ENCODE peak calls at places on chromosomes 7 and 10, in six cellular contexts. T is mucosa of descending colon, J is right lobe of liver, C is neural progenitor cell, U is BJ, W is upper lobe of right lung. O is an unnamed sample. For H3K36me3, the result is how much of the 10 kb centered on the place peaks cover.

GRCh38 chr7:77802557-77803410 is 4.2 kb downstream of the PHTF2 start:
- DNase-seq in J (no peak), U (no peak), T (no peak), C (no peak), W (no peak), O (no peak)

GRCh38 chr7:371119-371778 is 81.3 kb downstream of the FOXL3 start:
- DNase-seq in U (no peak), W (no peak), T (peak), J (peak), C (no peak), O (peak)

GRCh38 chr10:95663496-95663895 is 7.0 kb upstream of the ALDH18A1 start:
- DNase-seq in C (no peak), J (peak), W (no peak), U (no peak), T (no peak), O (no peak)

GRCh38 chr10:71601273-71601672 is 118.3 kb downstream of the C10orf105 start:
- DNase-seq in T (no peak), J (no peak), W (no peak), C (no peak), U (no peak), O (no peak)

GRCh38 chr7:37784015-37784414 is 64.4 kb upstream of the NME8 start:
- DNase-seq in C (no peak), W (no peak), U (no peak), T (no peak), J (no peak), O (no peak)

GRCh38 chr10:91123246-91123645 is 97.2 kb upstream of the PCGF5 start:
- DNase-seq in W (no peak), T (no peak), U (no peak), C (peak), J (no peak), O (no peak)

GRCh38 chr10:104895541-104895940 is 254.5 kb downstream of the SORCS3 start:
- DNase-seq in T (no peak), C (no peak), W (no peak), J (no peak), U (no peak), O (no peak)

GRCh38 chr7:101604331-101604933 is 24.7 kb downstream of the MYL10 start:
- DNase-seq in J (no peak), U (no peak), T (no peak), W (no peak), C (no peak), O (no peak)

GRCh38 chr7:816300-816750 is 16.0 kb upstream of the SUN1 start:
- DNase-seq in T (peak), U (peak), J (peak), W (peak), C (peak), O (peak)

GRCh38 chr10:62082270-62082669 is 180.8 kb downstream of the ARID5B start:
- DNase-seq in C (no peak), W (no peak), T (no peak), J (no peak), U (no peak), O (no peak)

GRCh38 chr10:103543617-103544525 is 50.4 kb downstream of the NEURL1 start:
- DNase-seq in W (peak), J (no peak), T (no peak), U (no peak), C (no peak), O (no peak)

GRCh38 chr10:31359979-31360378 is 41.0 kb downstream of the ZEB1 start:
- DNase-seq in J (no peak), W (no peak), C (no peak), T (no peak), U (no peak), O (no peak)

GRCh38 chr7:20229652-20230500 is 12.7 kb upstream of the MACC1 start:
- DNase-seq in T (no peak), U (peak), J (no peak), W (no peak), C (no peak), O (no peak)

GRCh38 chr10:24683554-24683953 is 40.1 kb downstream of the ARHGAP21 start:
- DNase-seq in T (no peak), C (no peak), J (no peak), U (no peak), W (no peak), O (no peak)

GRCh38 chr7:37352974-37353948 is 95.4 kb downstream of the ELMO1 start:
- DNase-seq in W (no peak), J (no peak), C (peak), T (no peak), U (no peak), O (no peak)

GRCh38 chr7:68888971-68889385 is 709.3 kb upstream of the AUTS2 start:
- DNase-seq in J (no peak), C (no peak), T (no peak), U (no peak), W (no peak), O (no peak)

GRCh38 chr7:155665957-155666287 is 21.5 kb downstream of the RBM33 start:
- DNase-seq in W (no peak), J (no peak), C (no peak), U (peak), T (no peak), O (no peak)

GRCh38 chr7:117435475-117436043 is 8.3 kb upstream of the ASZ1 start:
- DNase-seq in C (no peak), U (no peak), W (no peak), T (no peak), J (no peak), O (no peak)

GRCh38 chr7:128835790-128836641 is 5.8 kb downstream of the FLNC start:
- DNase-seq in T (no peak), J (no peak), W (peak), C (no peak), U (no peak), O (no peak)

GRCh38 chr7:110977127-110977776 is 113.7 kb upstream of the LRRN3 start:
- DNase-seq in W (no peak), T (no peak), C (no peak), J (no peak), U (no peak), O (no peak)

GRCh38 chr10:97889461-97890265 is 40.0 kb downstream of the GOLGA7B start:
- DNase-seq in U (no peak), W (peak), J (no peak), C (no peak), T (no peak), O (no peak)

GRCh38 chr7:17021205-17021604 is 139.4 kb upstream of the AGR3 start:
- DNase-seq in J (peak), T (no peak), W (no peak), C (no peak), U (no peak), O (no peak)

GRCh38 chr7:27107901-27108381 is 5.5 kb upstream of the HOXA2 start:
- DNase-seq in W (no peak), U (no peak), C (no peak), T (no peak), J (no peak), O (no peak)
- H3K4me3 ChIP-seq in W (peak), U (no peak), C (no peak), T (no peak), J (no peak), O (peak)

GRCh38 chr7:149449897-149450296 is 11.0 kb downstream of the ZNF777 start:
- DNase-seq in W (no peak), T (no peak), J (no peak), U (no peak), C (no peak), O (no peak)
- H3K36me3 ChIP-seq in W (half or more), T (under half), J (half or more), U (under half), C (under half), O (half or more)

GRCh38 chr7:93447509-93447908 is 127.0 kb downstream of the CALCR start:
- DNase-seq in W (no peak), U (no peak), T (no peak), J (no peak), C (no peak), O (no peak)

GRCh38 chr7:93453264-93453663 is 121.3 kb downstream of the CALCR start:
- DNase-seq in W (no peak), J (no peak), C (no peak), T (no peak), U (no peak), O (no peak)
- TF ChIP-seq CTCF in W (no peak), J (no peak), C (no peak), T (no peak), U (no peak), O (no peak)

GRCh38 chr10:44382981-44383748 is 1.7 kb downstream of the CXCL12 start:
- DNase-seq in J (no peak), U (no peak), C (peak), W (peak), T (no peak), O (no peak)

GRCh38 chr10:44385726-44386438 is 985 bp upstream of the CXCL12 start:
- DNase-seq in W (peak), J (peak), C (peak), T (no peak), U (no peak), O (no peak)

GRCh38 chr10:44383749-44384600 is 922 bp downstream of the CXCL12 start:
- DNase-seq in W (peak), C (peak), T (no peak), U (no peak), J (no peak), O (peak)

GRCh38 chr10:44385423-44385725 is 477 bp upstream of the CXCL12 start:
- DNase-seq in T (no peak), U (no peak), W (peak), C (peak), J (no peak), O (no peak)

GRCh38 chr10:44384601-44385422 is at the start of gene CXCL12:
- DNase-seq in J (peak), W (peak), C (peak), T (no peak), U (no peak), O (peak)
- H3K4me3 ChIP-seq in J (peak), W (peak), C (peak), T (peak), U (peak), O (peak)

GRCh38 chr7:80186721-80187120 is 52.1 kb downstream of the GNAI1 start:
- DNase-seq in J (no peak), T (no peak), U (no peak), W (no peak), C (no peak), O (no peak)

GRCh38 chr7:80187727-80188126 is 53.1 kb downstream of the GNAI1 start:
- DNase-seq in C (no peak), T (no peak), J (no peak), U (no peak), W (no peak), O (no peak)

GRCh38 chr7:80189638-80190037 is 55.0 kb downstream of the GNAI1 start:
- DNase-seq in T (no peak), U (no peak), C (no peak), J (no peak), W (no peak), O (no peak)

GRCh38 chr7:80185571-80185970 is 50.9 kb downstream of the GNAI1 start:
- DNase-seq in W (no peak), J (no peak), U (no peak), C (no peak), T (no peak), O (no peak)

DNA sequence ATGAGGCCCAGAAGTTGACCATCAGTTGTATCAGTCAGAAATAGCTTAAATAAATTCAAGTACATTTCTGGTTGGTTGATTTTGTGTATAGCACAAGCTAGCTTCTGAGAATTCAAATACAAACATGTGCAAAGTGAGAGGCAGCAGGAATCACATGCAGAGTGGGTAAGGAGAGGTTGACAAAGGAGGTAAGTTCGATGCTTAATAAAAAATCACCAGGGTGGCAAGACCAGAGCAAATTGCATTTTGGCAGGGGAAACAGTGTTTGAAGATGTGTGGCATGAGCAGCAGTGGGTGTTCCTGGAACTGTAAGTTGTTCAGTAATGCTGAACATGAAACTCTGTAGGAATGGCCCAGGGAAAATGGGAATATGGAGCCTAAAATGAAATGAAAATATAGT is 52.6 kb downstream of the GNAI1 start:
- DNase-seq in C (no peak), J (no peak), W (no peak), T (no peak), U (no peak), O (no peak)
- H3K36me3 ChIP-seq in C (under half), J (under half), W (under half), T (under half), U (under half), O (under half)

DNA sequence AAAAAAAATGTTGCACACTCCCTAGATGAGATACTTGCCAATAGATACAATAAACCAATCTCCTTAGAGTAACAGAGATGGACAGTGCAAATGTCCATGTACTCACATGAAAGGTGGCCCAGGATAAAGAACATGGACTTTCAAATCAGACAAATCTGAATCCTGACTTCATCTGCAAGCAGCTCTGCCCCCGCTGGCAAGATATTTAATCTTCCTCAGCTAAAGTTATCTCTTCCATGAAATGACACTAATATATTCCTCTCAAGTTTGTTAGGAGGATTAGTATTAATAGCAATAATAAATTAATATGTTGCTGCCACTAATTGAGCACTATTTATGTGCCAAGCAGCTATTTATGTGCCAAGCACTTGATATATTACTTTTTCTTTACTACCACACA is 148.6 kb upstream of the YAE1 start:
- DNase-seq in T (no peak), C (no peak), W (no peak), U (no peak), J (no peak), O (no peak)
- TF ChIP-seq CTCF in T (no peak), C (no peak), W (no peak), U (no peak), J (no peak), O (no peak)

O was measured in left ventricle myocardium inferior.